ENCODE peak calls at places on chromosomes 16 and 17, in eight cellular contexts. E is uterus; R is HCT116; D is stomach; G is suprapubic skin; Z is effector memory CD4-positive, alpha-beta T cell; L is GM12878; I is naive thymus-derived CD4-positive, alpha-beta T cell. V is an unnamed sample.

GRCh38 chr17:59607061-59607460 is 12.6 kb upstream of the CLTC start:
- DNase-seq in L (no peak), D (no peak), E (no peak), I (no peak), Z (no peak), G (no peak), R (no peak), V (no peak)

GRCh38 chr17:73342549-73343167 is 30.9 kb upstream of the CDC42EP4 start:
- DNase-seq in Z (no peak), G (no peak), I (no peak), R (no peak), E (no peak), D (no peak), L (no peak), V (no peak)

GRCh38 chr16:48013476-48013875 is 142.3 kb downstream of the ABCC12 start:
- DNase-seq in I (no peak), E (no peak), D (no peak), G (no peak), L (no peak), R (no peak), Z (no peak), V (no peak)

GRCh38 chr16:11094838-11095565 is 150.6 kb downstream of the CLEC16A start:
- DNase-seq in I (peak; percentile 33), Z (no peak), E (no peak), D (no peak), R (no peak), L (no peak), G (no peak), V (no peak)

GRCh38 chr17:76722279-76722678 is 4.1 kb downstream of the JMJD6 start:
- DNase-seq in E (no peak), G (peak; percentile 53), L (no peak), Z (no peak), I (no peak), D (no peak), R (no peak), V (no peak)

GRCh38 chr17:59311051-59311468 is 20.4 kb upstream of the YPEL2 start:
- DNase-seq in D (peak; percentile 43), I (peak; percentile 62), E (peak; percentile 21), Z (peak; percentile 17), G (no peak), R (peak; percentile 78), L (peak; percentile 28), V (peak; percentile 51)

GRCh38 chr16:23306199-23307100 is 4.3 kb downstream of the SCNN1B start:
- DNase-seq in R (no peak), Z (no peak), I (no peak), D (no peak), E (no peak), G (no peak), L (no peak), V (no peak)

GRCh38 chr16:75702247-75702646 is 986 bp upstream of the DUXB start:
- DNase-seq in E (no peak), D (no peak), R (no peak), Z (no peak), I (no peak), L (no peak), G (no peak), V (no peak)

GRCh38 chr16:12356622-12357365 is 380.3 kb downstream of the SNX29 start:
- DNase-seq in E (no peak), R (no peak), I (no peak), Z (no peak), G (no peak), D (no peak), L (no peak), V (no peak)

GRCh38 chr16:80198265-80198994 is 342.4 kb upstream of the DYNLRB2 start:
- DNase-seq in R (no peak), Z (no peak), E (no peak), I (no peak), G (no peak), D (no peak), L (no peak), V (no peak)

GRCh38 chr17:75361996-75362395 is 43.5 kb downstream of the GRB2 start:
- DNase-seq in R (no peak), I (no peak), D (no peak), G (no peak), E (no peak), L (no peak), Z (no peak), V (no peak)

GRCh38 chr17:47789611-47790520 is 31.7 kb downstream of the OSBPL7 start:
- DNase-seq in Z (peak; percentile 8), R (no peak), G (peak; percentile 78), E (no peak), D (peak; percentile 62), L (no peak), I (peak; percentile 25), V (peak; percentile 71)

GRCh38 chr17:16282522-16282921 is 65.5 kb downstream of the PIGL start:
- DNase-seq in D (no peak), Z (no peak), E (no peak), L (no peak), G (no peak), I (no peak), R (peak; percentile 66), V (no peak)

GRCh38 chr17:1273492-1274242 is 3.4 kb downstream of the BHLHA9 start:
- DNase-seq in Z (no peak), D (no peak), R (no peak), E (no peak), L (no peak), G (no peak), I (no peak), V (no peak)

GRCh38 chr17:32341857-32342602 is at the start of gene C17orf75:
- DNase-seq in D (peak; percentile 83), E (peak; percentile 82), R (peak; percentile 63), Z (peak; percentile 47), L (peak; percentile 42), G (peak; percentile 89), I (peak; percentile 74), V (peak; percentile 77)

GRCh38 chr17:80002690-80003490 is 32.8 kb downstream of the TBC1D16 start:
- DNase-seq in R (no peak), E (no peak), I (no peak), Z (no peak), L (no peak), G (no peak), D (peak; percentile 50), V (no peak)

GRCh38 chr17:16398270-16399267 is 16.8 kb upstream of the TRPV2 start:
- DNase-seq in I (no peak), G (no peak), E (no peak), R (no peak), D (no peak), Z (no peak), L (peak; percentile 35), V (no peak)

DNA sequence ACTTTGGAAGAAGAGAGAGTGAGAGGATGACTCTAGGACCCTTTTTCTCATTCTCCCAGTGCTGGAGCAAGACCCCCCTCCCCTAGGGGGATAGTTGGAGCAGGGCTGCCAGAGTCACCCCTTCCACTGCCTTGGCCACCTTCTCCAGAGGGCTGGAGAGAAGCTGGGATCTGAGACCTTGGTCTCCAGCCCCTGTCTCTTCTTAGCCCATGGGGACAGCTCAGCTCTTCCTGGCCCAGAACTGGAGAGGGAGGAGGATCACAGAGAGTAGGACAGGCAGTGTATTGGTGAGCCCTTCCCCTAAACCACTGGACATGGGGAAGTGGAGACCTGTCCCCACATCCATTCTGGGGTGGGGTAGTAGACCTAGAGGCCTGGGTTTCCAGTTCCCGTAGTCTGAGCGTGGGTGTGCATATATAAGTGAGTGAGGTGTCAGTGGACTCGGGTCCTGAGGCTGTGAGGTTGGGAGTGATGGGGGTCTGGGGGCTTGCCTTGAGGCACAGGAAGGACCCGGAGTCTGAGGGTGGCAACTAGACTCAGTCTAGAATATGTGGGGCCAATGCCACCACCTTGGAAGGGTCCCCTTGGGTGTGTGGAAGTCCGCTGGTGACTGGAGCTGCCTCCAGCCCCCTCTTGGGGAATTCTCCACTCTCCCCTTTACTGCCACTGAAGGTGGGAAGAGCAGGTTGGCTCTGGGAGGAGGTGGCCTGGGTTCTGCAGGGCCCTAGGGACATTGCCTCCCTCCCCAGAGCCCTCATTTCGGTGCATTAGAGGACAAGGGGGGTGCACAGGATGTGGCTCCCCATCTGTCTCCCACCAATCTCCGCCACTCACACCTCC is 20.0 kb downstream of the GJD3 start:
- DNase-seq in G (no peak), E (no peak), Z (no peak), D (no peak), I (no peak), L (no peak), R (no peak), V (peak; percentile 40)
- H3K4me1 ChIP-seq in G (peaks cover 96% of the 10 kb centered on the region), E (peaks cover 57% of the 10 kb centered on the region), Z (peaks cover 79% of the 10 kb centered on the region), D (peaks cover 78% of the 10 kb centered on the region), I (peaks cover 61% of the 10 kb centered on the region), L (peaks cover 46% of the 10 kb centered on the region), R (peaks cover 62% of the 10 kb centered on the region), V (peaks cover 71% of the 10 kb centered on the region)

DNA sequence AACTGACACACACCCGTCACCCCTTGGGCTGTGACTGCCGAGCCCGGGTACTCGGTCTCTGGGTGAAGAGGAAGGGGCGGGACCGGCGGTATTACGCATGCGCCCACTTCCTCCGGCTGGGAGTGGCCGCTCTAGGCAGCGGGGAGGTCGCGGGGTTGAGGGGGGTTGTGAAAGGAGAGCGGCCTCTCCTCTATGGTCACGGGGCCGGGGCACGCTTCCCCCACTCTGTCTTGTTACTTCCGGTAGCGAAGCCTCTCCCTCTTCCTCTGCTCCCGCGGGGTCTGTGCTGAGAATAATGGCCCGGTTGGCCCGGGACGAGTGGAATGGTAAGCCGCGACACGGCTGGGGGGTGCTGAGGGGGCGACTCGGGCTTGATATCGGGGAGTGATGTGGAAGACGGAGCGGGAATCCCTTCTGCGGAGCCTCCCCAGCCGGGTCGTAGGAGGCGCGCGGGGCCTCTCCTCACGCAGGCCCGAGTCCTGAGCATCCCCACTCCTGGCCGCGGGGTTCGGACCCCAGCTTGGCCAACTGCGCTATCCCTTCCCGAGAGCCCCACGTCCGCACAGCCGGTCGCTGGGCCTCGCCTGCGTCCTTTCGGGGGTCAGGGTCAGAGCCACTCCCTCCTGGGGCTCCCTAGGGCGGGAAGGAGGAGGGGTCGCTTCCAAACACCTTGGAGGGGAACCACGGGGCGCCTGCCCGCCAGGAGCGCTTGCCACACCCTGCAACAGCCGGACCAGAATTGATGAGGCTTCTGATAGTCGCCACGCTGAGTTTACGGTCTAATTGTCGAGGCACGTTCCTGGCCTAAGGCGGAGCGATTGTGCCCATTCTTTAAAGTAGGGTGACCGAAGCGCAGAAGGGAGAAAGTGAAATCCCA is at the start of gene BFAR:
- DNase-seq in Z (peak; percentile 99), D (peak; percentile 99), G (peak; percentile 100), R (peak; percentile 89), I (peak; percentile 99), E (peak; percentile 99), L (peak; percentile 92), V (peak; percentile 99)
- H3K4me1 ChIP-seq in Z (peaks cover 34% of the 10 kb centered on the region), D (peaks cover 49% of the 10 kb centered on the region), G (peaks cover 64% of the 10 kb centered on the region), R (peaks cover 38% of the 10 kb centered on the region), I (peaks cover 45% of the 10 kb centered on the region), E (peaks cover 15% of the 10 kb centered on the region), L (peaks cover 15% of the 10 kb centered on the region), V (peaks cover 52% of the 10 kb centered on the region)

GRCh38 chr16:49837673-49838360 is 18.1 kb downstream of the ZNF423 start:
- DNase-seq in R (no peak), G (no peak), I (no peak), L (no peak), D (no peak), Z (no peak), E (no peak), V (no peak)
- H3K4me1 ChIP-seq in R (no peaks in the 10 kb centered on the region), G (peaks cover 50% of the 10 kb centered on the region), I (no peaks in the 10 kb centered on the region), L (no peaks in the 10 kb centered on the region), D (peaks cover 15% of the 10 kb centered on the region), Z (no peaks in the 10 kb centered on the region), E (peaks cover 21% of the 10 kb centered on the region), V (no peaks in the 10 kb centered on the region)

GRCh38 chr17:2595736-2596135 is 2.3 kb downstream of the PAFAH1B1 start:
- DNase-seq in R (no peak), D (no peak), Z (no peak), G (no peak), L (no peak), E (no peak), I (no peak), V (no peak)
- H3K4me1 ChIP-seq in R (peaks cover 36% of the 10 kb centered on the region), D (peaks cover 27% of the 10 kb centered on the region), Z (peaks cover 20% of the 10 kb centered on the region), G (peaks cover 58% of the 10 kb centered on the region), L (no peaks in the 10 kb centered on the region), E (peaks cover 5% of the 10 kb centered on the region), I (peaks cover 41% of the 10 kb centered on the region), V (peaks cover 49% of the 10 kb centered on the region)

GRCh38 chr16:85577899-85578598 is 35.1 kb upstream of the GSE1 start:
- DNase-seq in L (no peak), E (no peak), Z (no peak), R (no peak), I (no peak), G (no peak), D (no peak), V (no peak)
- H3K4me1 ChIP-seq in L (no peaks in the 10 kb centered on the region), E (peaks cover 18% of the 10 kb centered on the region), Z (no peaks in the 10 kb centered on the region), R (peaks cover 3% of the 10 kb centered on the region), I (no peaks in the 10 kb centered on the region), G (peaks cover 65% of the 10 kb centered on the region), D (peaks cover 31% of the 10 kb centered on the region), V (peaks cover 14% of the 10 kb centered on the region)